ENCODE peak calls at places on chromosomes 1 and 21, in ten cellular contexts. X, O, F, W, R, Y, H, A, U and P are unnamed samples.

GRCh38 chr1:232553050-232553754 is 76.7 kb downstream of the SIPA1L2 start:
- DNase-seq in X (no peak), O (no peak), F (peak; percentile 85), W (no peak), R (no peak), Y (no peak), H (no peak), A (no peak), U (peak; percentile 91), P (peak; percentile 76)

GRCh38 chr1:198072177-198072576 is 84.6 kb upstream of the NEK7 start:
- DNase-seq in X (no peak), O (no peak), F (no peak), W (no peak), R (no peak), Y (no peak), H (no peak), A (no peak), U (peak; percentile 67), P (no peak)

GRCh38 chr1:186244825-186245224 is 130.2 kb downstream of the TPR start:
- DNase-seq in X (no peak), O (no peak), F (no peak), W (no peak), R (peak; percentile 15), Y (no peak), H (no peak), A (no peak), U (peak; percentile 13), P (peak; percentile 17)

GRCh38 chr1:30719406-30720270 is 3.7 kb downstream of the MATN1 start:
- DNase-seq in X (peak; percentile 49), O (no peak), F (no peak), W (no peak), R (no peak), Y (no peak), H (no peak), A (no peak), U (no peak), P (no peak)

GRCh38 chr1:181349512-181349911 is 133.8 kb upstream of the CACNA1E start:
- DNase-seq in X (no peak), O (no peak), F (no peak), W (no peak), R (no peak), Y (no peak), H (no peak), A (no peak), U (no peak), P (peak; percentile 18)

GRCh38 chr21:43597052-43597451 is 62.2 kb downstream of the HSF2BP start:
- DNase-seq in X (no peak), O (no peak), F (no peak), W (no peak), R (no peak), Y (no peak), H (no peak), A (no peak), U (no peak), P (no peak)

GRCh38 chr1:169892819-169893644 is 664 bp downstream of the SCYL3 start:
- DNase-seq in X (peak; percentile 14), O (no peak), F (peak; percentile 48), W (no peak), R (peak; percentile 39), Y (peak; percentile 17), H (no peak), A (peak; percentile 27), U (peak; percentile 26), P (peak; percentile 40)

GRCh38 chr1:222794656-222795474 is 20.0 kb upstream of the DISP1 start:
- DNase-seq in X (peak; percentile 18), O (no peak), F (no peak), W (no peak), R (no peak), Y (no peak), H (no peak), A (no peak), U (peak; percentile 15), P (peak; percentile 63)